ENCODE peak calls at places on chromosome 1, in six cellular contexts. One of them, this sample, is unnamed.

GRCh38 chr1:89633745-89634625 is 1.1 kb downstream of the LRRC8C start:
- DNase-seq in CD8-positive, alpha-beta T cell: peak
- DNase-seq in thoracic aorta: no peak
- DNase-seq in heart left ventricle: no peak
- DNase-seq in dorsolateral prefrontal cortex: no peak
- DNase-seq in breast epithelium: peak
- DNase-seq in this sample: no peak

GRCh38 chr1:231040019-231040799 is at the start of gene FAM89A:
- DNase-seq in dorsolateral prefrontal cortex: no peak
- DNase-seq in breast epithelium: peak
- DNase-seq in heart left ventricle: peak
- DNase-seq in thoracic aorta: no peak
- DNase-seq in CD8-positive, alpha-beta T cell: peak
- DNase-seq in this sample: peak

GRCh38 chr1:27831568-27832410 is 1.2 kb downstream of the PPP1R8 start:
- DNase-seq in thoracic aorta: no peak
- DNase-seq in dorsolateral prefrontal cortex: no peak
- DNase-seq in heart left ventricle: no peak
- DNase-seq in CD8-positive, alpha-beta T cell: no peak
- DNase-seq in breast epithelium: no peak
- DNase-seq in this sample: no peak

GRCh38 chr1:169890761-169891538 is 2.7 kb downstream of the SCYL3 start:
- DNase-seq in dorsolateral prefrontal cortex: no peak
- DNase-seq in CD8-positive, alpha-beta T cell: peak
- DNase-seq in breast epithelium: peak
- DNase-seq in heart left ventricle: no peak
- DNase-seq in thoracic aorta: no peak
- DNase-seq in this sample: no peak

GRCh38 chr1:96521994-96522760 is 199.4 kb upstream of the PTBP2 start:
- DNase-seq in thoracic aorta: no peak
- DNase-seq in breast epithelium: no peak
- DNase-seq in dorsolateral prefrontal cortex: no peak
- DNase-seq in CD8-positive, alpha-beta T cell: no peak
- DNase-seq in heart left ventricle: no peak
- DNase-seq in this sample: no peak

GRCh38 chr1:50620680-50621329 is 197.6 kb upstream of the DMRTA2 start:
- DNase-seq in CD8-positive, alpha-beta T cell: no peak
- DNase-seq in thoracic aorta: no peak
- DNase-seq in dorsolateral prefrontal cortex: no peak
- DNase-seq in heart left ventricle: no peak
- DNase-seq in breast epithelium: no peak
- DNase-seq in this sample: no peak

GRCh38 chr1:9593492-9594465 is 5.1 kb downstream of the TMEM201 start:
- DNase-seq in CD8-positive, alpha-beta T cell: no peak
- DNase-seq in thoracic aorta: no peak
- DNase-seq in heart left ventricle: peak
- DNase-seq in breast epithelium: no peak
- DNase-seq in dorsolateral prefrontal cortex: peak
- DNase-seq in this sample: no peak

GRCh38 chr1:190497561-190497960 is 19.9 kb upstream of the BRINP3 start:
- DNase-seq in thoracic aorta: no peak
- DNase-seq in dorsolateral prefrontal cortex: no peak
- DNase-seq in CD8-positive, alpha-beta T cell: no peak
- DNase-seq in heart left ventricle: no peak
- DNase-seq in breast epithelium: no peak
- DNase-seq in this sample: no peak

GRCh38 chr1:32639489-32640075 is 10.8 kb downstream of the ZBTB8OS start:
- DNase-seq in dorsolateral prefrontal cortex: no peak
- DNase-seq in CD8-positive, alpha-beta T cell: no peak
- DNase-seq in thoracic aorta: no peak
- DNase-seq in breast epithelium: no peak
- DNase-seq in heart left ventricle: no peak
- DNase-seq in this sample: no peak

GRCh38 chr1:59552001-59552400 is 255.1 kb downstream of the FGGY start:
- DNase-seq in dorsolateral prefrontal cortex: no peak
- DNase-seq in heart left ventricle: peak
- DNase-seq in breast epithelium: no peak
- DNase-seq in CD8-positive, alpha-beta T cell: no peak
- DNase-seq in thoracic aorta: no peak
- DNase-seq in this sample: no peak

GRCh38 chr1:35768350-35769187 is 1.2 kb downstream of the CLSPN start:
- DNase-seq in dorsolateral prefrontal cortex: no peak
- DNase-seq in breast epithelium: no peak
- DNase-seq in thoracic aorta: no peak
- DNase-seq in heart left ventricle: no peak
- DNase-seq in CD8-positive, alpha-beta T cell: no peak
- DNase-seq in this sample: no peak

GRCh38 chr1:52365091-52365745 is 787 bp downstream of the CC2D1B start:
- DNase-seq in thoracic aorta: peak
- DNase-seq in CD8-positive, alpha-beta T cell: no peak
- DNase-seq in dorsolateral prefrontal cortex: no peak
- DNase-seq in heart left ventricle: peak
- DNase-seq in breast epithelium: peak
- DNase-seq in this sample: no peak

GRCh38 chr1:100001462-100001861 is 31.7 kb downstream of the SLC35A3 start:
- DNase-seq in heart left ventricle: no peak
- DNase-seq in dorsolateral prefrontal cortex: no peak
- DNase-seq in thoracic aorta: no peak
- DNase-seq in breast epithelium: no peak
- DNase-seq in CD8-positive, alpha-beta T cell: no peak
- DNase-seq in this sample: no peak

GRCh38 chr1:115753830-115754229 is 14.7 kb downstream of the CASQ2 start:
- DNase-seq in CD8-positive, alpha-beta T cell: no peak
- DNase-seq in heart left ventricle: peak
- DNase-seq in thoracic aorta: no peak
- DNase-seq in breast epithelium: no peak
- DNase-seq in dorsolateral prefrontal cortex: no peak
- DNase-seq in this sample: no peak

GRCh38 chr1:246203180-246203579 is 303.9 kb downstream of the SMYD3 start:
- DNase-seq in heart left ventricle: no peak
- DNase-seq in thoracic aorta: no peak
- DNase-seq in dorsolateral prefrontal cortex: no peak
- DNase-seq in CD8-positive, alpha-beta T cell: no peak
- DNase-seq in breast epithelium: no peak
- DNase-seq in this sample: no peak

GRCh38 chr1:199463521-199464127 is 563.9 kb upstream of the NR5A2 start:
- DNase-seq in heart left ventricle: no peak
- DNase-seq in CD8-positive, alpha-beta T cell: no peak
- DNase-seq in dorsolateral prefrontal cortex: no peak
- DNase-seq in thoracic aorta: no peak
- DNase-seq in breast epithelium: no peak
- DNase-seq in this sample: no peak

GRCh38 chr1:1135339-1136111 is 19.6 kb upstream of the C1orf159 start:
- DNase-seq in heart left ventricle: peak
- DNase-seq in dorsolateral prefrontal cortex: no peak
- DNase-seq in breast epithelium: no peak
- DNase-seq in CD8-positive, alpha-beta T cell: no peak
- DNase-seq in thoracic aorta: no peak
- DNase-seq in this sample: no peak

GRCh38 chr1:1397839-1398523 is 1.2 kb downstream of the CCNL2 start:
- DNase-seq in CD8-positive, alpha-beta T cell: no peak
- DNase-seq in thoracic aorta: no peak
- DNase-seq in breast epithelium: no peak
- DNase-seq in heart left ventricle: no peak
- DNase-seq in dorsolateral prefrontal cortex: no peak
- DNase-seq in this sample: no peak

GRCh38 chr1:26538480-26539412 is 9.2 kb downstream of the RPS6KA1 start:
- DNase-seq in CD8-positive, alpha-beta T cell: peak
- DNase-seq in thoracic aorta: no peak
- DNase-seq in dorsolateral prefrontal cortex: peak
- DNase-seq in heart left ventricle: peak
- DNase-seq in breast epithelium: no peak
- DNase-seq in this sample: no peak

GRCh38 chr1:153444078-153444477 is 16.4 kb downstream of the S100A7 start:
- DNase-seq in CD8-positive, alpha-beta T cell: no peak
- DNase-seq in dorsolateral prefrontal cortex: no peak
- DNase-seq in heart left ventricle: no peak
- DNase-seq in breast epithelium: no peak
- DNase-seq in thoracic aorta: no peak
- DNase-seq in this sample: no peak

GRCh38 chr1:12204140-12204539 is 25.7 kb upstream of the VPS13D start:
- DNase-seq in heart left ventricle: no peak
- DNase-seq in dorsolateral prefrontal cortex: no peak
- DNase-seq in CD8-positive, alpha-beta T cell: peak
- DNase-seq in breast epithelium: no peak
- DNase-seq in thoracic aorta: no peak
- DNase-seq in this sample: no peak

GRCh38 chr1:45880930-45881329 is 77.5 kb downstream of the MAST2 start:
- DNase-seq in heart left ventricle: no peak
- DNase-seq in dorsolateral prefrontal cortex: no peak
- DNase-seq in breast epithelium: no peak
- DNase-seq in CD8-positive, alpha-beta T cell: no peak
- DNase-seq in thoracic aorta: no peak
- DNase-seq in this sample: no peak

GRCh38 chr1:153957744-153958110 is 685 bp downstream of the CRTC2 start:
- DNase-seq in breast epithelium: no peak
- DNase-seq in heart left ventricle: no peak
- DNase-seq in dorsolateral prefrontal cortex: no peak
- DNase-seq in CD8-positive, alpha-beta T cell: peak
- DNase-seq in thoracic aorta: no peak
- DNase-seq in this sample: no peak

DNA sequence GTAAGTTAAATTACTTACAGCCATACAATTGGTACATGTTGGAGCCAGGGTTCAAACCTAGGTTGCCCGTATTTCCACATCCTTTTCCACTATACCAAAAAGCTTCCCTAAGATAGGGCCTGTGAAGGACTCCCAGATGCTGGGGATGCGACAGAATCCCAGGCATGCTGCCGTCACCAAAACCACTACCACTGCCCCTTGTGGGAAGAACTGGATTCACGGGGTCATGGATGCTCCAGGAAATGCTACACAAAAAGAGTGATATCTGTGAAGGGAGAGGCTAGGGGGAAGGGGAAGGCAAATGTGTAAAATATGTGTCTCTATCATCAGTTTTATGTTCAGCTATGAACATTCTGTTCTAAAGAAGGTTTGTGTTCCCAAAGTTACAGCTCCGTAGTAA is 133.9 kb upstream of the IVNS1ABP start:
- DNase-seq in CD8-positive, alpha-beta T cell: no peak
- DNase-seq in breast epithelium: no peak
- DNase-seq in heart left ventricle: no peak
- DNase-seq in dorsolateral prefrontal cortex: no peak
- DNase-seq in thoracic aorta: no peak
- DNase-seq in this sample: no peak
- TF ChIP-seq CTCF in CD8-positive, alpha-beta T cell: no peak
- TF ChIP-seq CTCF in breast epithelium: no peak
- TF ChIP-seq CTCF in heart left ventricle: no peak
- TF ChIP-seq CTCF in dorsolateral prefrontal cortex: no peak
- TF ChIP-seq CTCF in thoracic aorta: no peak
- TF ChIP-seq CTCF in this sample: no peak

GRCh38 chr1:233381806-233382205 is 54.3 kb downstream of the MAP3K21 start:
- DNase-seq in breast epithelium: no peak
- DNase-seq in dorsolateral prefrontal cortex: no peak
- DNase-seq in thoracic aorta: no peak
- DNase-seq in CD8-positive, alpha-beta T cell: no peak
- DNase-seq in heart left ventricle: no peak
- DNase-seq in this sample: no peak
- TF ChIP-seq CTCF in breast epithelium: no peak
- TF ChIP-seq CTCF in dorsolateral prefrontal cortex: no peak
- TF ChIP-seq CTCF in thoracic aorta: no peak
- TF ChIP-seq CTCF in CD8-positive, alpha-beta T cell: no peak
- TF ChIP-seq CTCF in heart left ventricle: no peak
- TF ChIP-seq CTCF in this sample: no peak

GRCh38 chr1:29124366-29125236 is 898 bp upstream of the TMEM200B start:
- DNase-seq in thoracic aorta: no peak
- DNase-seq in CD8-positive, alpha-beta T cell: peak
- DNase-seq in heart left ventricle: peak
- DNase-seq in dorsolateral prefrontal cortex: no peak
- DNase-seq in breast epithelium: peak
- DNase-seq in this sample: peak
- TF ChIP-seq CTCF in thoracic aorta: peak
- TF ChIP-seq CTCF in CD8-positive, alpha-beta T cell: no peak
- TF ChIP-seq CTCF in heart left ventricle: peak
- TF ChIP-seq CTCF in dorsolateral prefrontal cortex: no peak
- TF ChIP-seq CTCF in breast epithelium: peak
- TF ChIP-seq CTCF in this sample: peak

GRCh38 chr1:113388621-113389355 is 1.5 kb upstream of the MAGI3 start:
- DNase-seq in CD8-positive, alpha-beta T cell: no peak
- DNase-seq in breast epithelium: peak
- DNase-seq in thoracic aorta: no peak
- DNase-seq in heart left ventricle: peak
- DNase-seq in dorsolateral prefrontal cortex: no peak
- DNase-seq in this sample: no peak
- TF ChIP-seq CTCF in CD8-positive, alpha-beta T cell: no peak
- TF ChIP-seq CTCF in breast epithelium: no peak
- TF ChIP-seq CTCF in thoracic aorta: no peak
- TF ChIP-seq CTCF in heart left ventricle: peak
- TF ChIP-seq CTCF in dorsolateral prefrontal cortex: no peak
- TF ChIP-seq CTCF in this sample: no peak

DNA sequence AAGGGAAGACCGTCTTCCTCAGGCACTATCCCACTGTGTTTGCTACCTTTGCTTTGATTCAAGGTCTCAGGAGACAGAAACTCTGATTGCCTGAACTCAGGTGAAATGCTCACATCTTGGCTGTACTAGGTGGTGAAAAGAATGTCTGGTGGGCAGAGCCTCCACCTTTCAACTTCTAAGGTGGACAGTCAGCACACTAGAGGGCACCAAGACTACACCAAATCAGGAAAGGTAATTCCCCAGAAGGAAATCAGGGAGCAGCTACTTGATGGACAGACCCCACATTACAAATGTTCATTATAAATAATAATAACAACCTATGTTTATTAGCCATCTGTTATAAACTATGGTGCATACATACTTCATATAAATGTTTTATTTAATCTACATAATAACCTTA is 220.9 kb downstream of the ATG4C start:
- DNase-seq in dorsolateral prefrontal cortex: no peak
- DNase-seq in CD8-positive, alpha-beta T cell: no peak
- DNase-seq in breast epithelium: no peak
- DNase-seq in thoracic aorta: no peak
- DNase-seq in heart left ventricle: no peak
- DNase-seq in this sample: no peak
- TF ChIP-seq CTCF in dorsolateral prefrontal cortex: peak
- TF ChIP-seq CTCF in CD8-positive, alpha-beta T cell: no peak
- TF ChIP-seq CTCF in breast epithelium: no peak
- TF ChIP-seq CTCF in thoracic aorta: no peak
- TF ChIP-seq CTCF in heart left ventricle: peak
- TF ChIP-seq CTCF in this sample: no peak

GRCh38 chr1:156122519-156123355 is 8.2 kb downstream of the LMNA start:
- DNase-seq in dorsolateral prefrontal cortex: no peak
- DNase-seq in thoracic aorta: peak
- DNase-seq in heart left ventricle: peak
- DNase-seq in breast epithelium: peak
- DNase-seq in CD8-positive, alpha-beta T cell: no peak
- DNase-seq in this sample: no peak
- TF ChIP-seq CTCF in dorsolateral prefrontal cortex: no peak
- TF ChIP-seq CTCF in thoracic aorta: no peak
- TF ChIP-seq CTCF in heart left ventricle: no peak
- TF ChIP-seq CTCF in breast epithelium: no peak
- TF ChIP-seq CTCF in CD8-positive, alpha-beta T cell: no peak
- TF ChIP-seq CTCF in this sample: no peak

GRCh38 chr1:23168462-23169218 is at the start of gene LUZP1:
- DNase-seq in dorsolateral prefrontal cortex: peak
- DNase-seq in thoracic aorta: peak
- DNase-seq in breast epithelium: peak
- DNase-seq in CD8-positive, alpha-beta T cell: peak
- DNase-seq in heart left ventricle: peak
- DNase-seq in this sample: peak
- TF ChIP-seq CTCF in dorsolateral prefrontal cortex: no peak
- TF ChIP-seq CTCF in thoracic aorta: no peak
- TF ChIP-seq CTCF in breast epithelium: no peak
- TF ChIP-seq CTCF in CD8-positive, alpha-beta T cell: no peak
- TF ChIP-seq CTCF in heart left ventricle: no peak
- TF ChIP-seq CTCF in this sample: no peak